ENCODE peak calls at places on chromosome 10, in nine cellular contexts. P is left ventricle myocardium inferior, C is IMR-90, L is Caco-2, N is WERI-Rb-1, M is HepG2, Z is uterus, V is foreskin fibroblast, O is GM12865. S is an unnamed sample.

GRCh38 chr10:116864436-116864835 is 15.1 kb downstream of the ENO4 start:
- DNase-seq in P (no peak), C (no peak), L (no peak), N (no peak), M (no peak), Z (no peak), V (no peak), O (no peak), S (no peak)

GRCh38 chr10:99540673-99541531 is 8.2 kb downstream of the NKX2-3 start:
- DNase-seq in P (no peak), C (no peak), L (peak), N (peak), M (no peak), Z (no peak), V (no peak), O (no peak), S (no peak)

GRCh38 chr10:76301950-76302349 is 870.5 kb downstream of the LRMDA start:
- DNase-seq in P (no peak), C (no peak), L (no peak), N (peak), M (peak), Z (no peak), V (no peak), O (no peak), S (no peak)

GRCh38 chr10:99612167-99612831 is 7.9 kb downstream of the SLC25A28 start:
- DNase-seq in P (no peak), C (peak), L (no peak), N (peak), M (peak), Z (peak), V (peak), O (peak), S (peak)

GRCh38 chr10:59965899-59966650 is 59.7 kb upstream of the CCDC6 start:
- DNase-seq in P (no peak), C (no peak), L (no peak), N (no peak), M (no peak), Z (no peak), V (no peak), O (no peak), S (no peak)

GRCh38 chr10:132282667-132283603 is 24.8 kb downstream of the STK32C start:
- DNase-seq in P (no peak), C (no peak), L (no peak), N (peak), M (no peak), Z (no peak), V (peak), O (no peak), S (no peak)

GRCh38 chr10:72087392-72087968 is 871 bp downstream of the SPOCK2 start:
- DNase-seq in P (no peak), C (no peak), L (no peak), N (no peak), M (no peak), Z (no peak), V (no peak), O (no peak), S (no peak)

GRCh38 chr10:91541481-91541880 is 91.4 kb downstream of the PPP1R3C start:
- DNase-seq in P (no peak), C (no peak), L (no peak), N (no peak), M (no peak), Z (no peak), V (peak), O (no peak), S (peak)

GRCh38 chr10:86363833-86364511 is 2.6 kb downstream of the GRID1 start:
- DNase-seq in P (no peak), C (no peak), L (peak), N (peak), M (no peak), Z (no peak), V (no peak), O (no peak), S (no peak)

GRCh38 chr10:119341236-119342016 is 134.1 kb downstream of the GRK5 start:
- DNase-seq in P (peak), C (peak), L (peak), N (no peak), M (peak), Z (peak), V (peak), O (peak), S (peak)

GRCh38 chr10:27746364-27747095 is 911 bp upstream of the MKX start:
- DNase-seq in P (no peak), C (no peak), L (no peak), N (no peak), M (no peak), Z (no peak), V (no peak), O (no peak), S (no peak)

GRCh38 chr10:33927347-33927746 is 592.9 kb upstream of the NRP1 start:
- DNase-seq in P (no peak), C (no peak), L (no peak), N (no peak), M (no peak), Z (no peak), V (no peak), O (no peak), S (no peak)

GRCh38 chr10:110774069-110775021 is 97.4 kb upstream of the PDCD4 start:
- DNase-seq in P (no peak), C (peak), L (no peak), N (no peak), M (peak), Z (no peak), V (peak), O (peak), S (peak)

GRCh38 chr10:96271017-96271815 is at the start of gene BLNK:
- DNase-seq in P (peak), C (peak), L (no peak), N (no peak), M (no peak), Z (peak), V (peak), O (peak), S (peak)

GRCh38 chr10:101140084-101140949 is 9.2 kb downstream of the TLX1 start:
- DNase-seq in P (no peak), C (no peak), L (no peak), N (no peak), M (no peak), Z (no peak), V (no peak), O (no peak), S (no peak)

GRCh38 chr10:58743466-58744115 is 230.9 kb downstream of the BICC1 start:
- DNase-seq in P (no peak), C (peak), L (no peak), N (no peak), M (no peak), Z (no peak), V (no peak), O (no peak), S (peak)

GRCh38 chr10:121608669-121609190 is 10.5 kb upstream of the FGFR2 start:
- DNase-seq in P (peak), C (no peak), L (peak), N (peak), M (peak), Z (no peak), V (peak), O (peak), S (no peak)

GRCh38 chr10:95445837-95446347 is 115.3 kb downstream of the SORBS1 start:
- DNase-seq in P (peak), C (peak), L (peak), N (peak), M (peak), Z (peak), V (peak), O (peak), S (peak)

GRCh38 chr10:80596391-80597257 is 58.9 kb downstream of the SH2D4B start:
- DNase-seq in P (no peak), C (peak), L (peak), N (peak), M (peak), Z (no peak), V (peak), O (peak), S (peak)

GRCh38 chr10:93081834-93082233 is 8.1 kb downstream of the CYP26A1 start:
- DNase-seq in P (no peak), C (peak), L (no peak), N (no peak), M (peak), Z (no peak), V (no peak), O (no peak), S (peak)

GRCh38 chr10:9147475-9147874 is 1093.0 kb downstream of the GATA3 start:
- DNase-seq in P (no peak), C (no peak), L (no peak), N (no peak), M (no peak), Z (no peak), V (no peak), O (no peak), S (no peak)

GRCh38 chr10:58438340-58438739 is 53.1 kb downstream of the TFAM start:
- DNase-seq in P (no peak), C (peak), L (no peak), N (no peak), M (no peak), Z (no peak), V (peak), O (no peak), S (peak)

GRCh38 chr10:78729366-78729765 is 339.4 kb upstream of the ZMIZ1 start:
- DNase-seq in P (no peak), C (no peak), L (no peak), N (no peak), M (no peak), Z (no peak), V (no peak), O (no peak), S (no peak)

GRCh38 chr10:11150255-11150731 is 132.6 kb downstream of the CELF2 start:
- DNase-seq in P (no peak), C (no peak), L (no peak), N (no peak), M (no peak), Z (no peak), V (no peak), O (peak), S (no peak)

GRCh38 chr10:75097666-75098285 is 13.7 kb upstream of the SAMD8 start:
- DNase-seq in P (no peak), C (peak), L (no peak), N (peak), M (peak), Z (no peak), V (peak), O (no peak), S (peak)

GRCh38 chr10:12533151-12533550 is 183.8 kb downstream of the CAMK1D start:
- DNase-seq in P (no peak), C (peak), L (no peak), N (no peak), M (no peak), Z (no peak), V (no peak), O (no peak), S (no peak)

GRCh38 chr10:126564297-126564888 is 106.1 kb downstream of the C10orf90 start:
- DNase-seq in P (no peak), C (no peak), L (no peak), N (no peak), M (no peak), Z (no peak), V (no peak), O (no peak), S (no peak)

GRCh38 chr10:29322918-29323317 is 34.0 kb downstream of the LYZL1 start:
- DNase-seq in P (no peak), C (no peak), L (no peak), N (no peak), M (no peak), Z (no peak), V (no peak), O (no peak), S (no peak)

GRCh38 chr10:60905580-60905979 is 38.4 kb downstream of the RHOBTB1 start:
- DNase-seq in P (peak), C (peak), L (no peak), N (no peak), M (no peak), Z (peak), V (peak), O (no peak), S (no peak)

GRCh38 chr10:109205929-109206585 is 717.3 kb downstream of the XPNPEP1 start:
- DNase-seq in P (no peak), C (peak), L (no peak), N (no peak), M (no peak), Z (no peak), V (peak), O (no peak), S (peak)

GRCh38 chr10:98748298-98748697 is 301.6 kb upstream of the HPS1 start:
- DNase-seq in P (no peak), C (peak), L (no peak), N (peak), M (peak), Z (no peak), V (peak), O (peak), S (peak)

DNA sequence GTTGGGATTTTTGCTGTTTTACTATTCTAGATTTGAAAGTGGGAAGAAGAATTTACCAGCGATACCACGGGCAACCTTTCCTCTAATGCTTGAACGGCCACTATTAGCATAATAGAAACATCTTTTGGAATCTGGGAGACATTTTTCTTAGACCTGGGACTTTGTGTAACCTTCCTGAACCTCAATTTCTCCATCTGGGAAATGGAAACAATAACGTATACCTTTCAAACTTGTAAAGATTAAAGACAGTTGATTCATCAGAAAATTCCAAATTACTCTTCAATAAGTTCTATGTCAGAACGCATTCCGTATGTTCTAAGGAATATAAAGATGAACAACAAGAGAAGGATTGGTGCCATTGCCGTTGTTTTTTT is 453 bp upstream of the RNLS start:
- DNase-seq in P (no peak), C (no peak), L (no peak), N (no peak), M (no peak), Z (no peak), V (no peak), O (no peak), S (no peak)
- H3K4me3 ChIP-seq in P (peak), C (peak), L (peak), N (no peak), M (no peak), Z (peak), V (peak), O (peak), S (peak)

DNA sequence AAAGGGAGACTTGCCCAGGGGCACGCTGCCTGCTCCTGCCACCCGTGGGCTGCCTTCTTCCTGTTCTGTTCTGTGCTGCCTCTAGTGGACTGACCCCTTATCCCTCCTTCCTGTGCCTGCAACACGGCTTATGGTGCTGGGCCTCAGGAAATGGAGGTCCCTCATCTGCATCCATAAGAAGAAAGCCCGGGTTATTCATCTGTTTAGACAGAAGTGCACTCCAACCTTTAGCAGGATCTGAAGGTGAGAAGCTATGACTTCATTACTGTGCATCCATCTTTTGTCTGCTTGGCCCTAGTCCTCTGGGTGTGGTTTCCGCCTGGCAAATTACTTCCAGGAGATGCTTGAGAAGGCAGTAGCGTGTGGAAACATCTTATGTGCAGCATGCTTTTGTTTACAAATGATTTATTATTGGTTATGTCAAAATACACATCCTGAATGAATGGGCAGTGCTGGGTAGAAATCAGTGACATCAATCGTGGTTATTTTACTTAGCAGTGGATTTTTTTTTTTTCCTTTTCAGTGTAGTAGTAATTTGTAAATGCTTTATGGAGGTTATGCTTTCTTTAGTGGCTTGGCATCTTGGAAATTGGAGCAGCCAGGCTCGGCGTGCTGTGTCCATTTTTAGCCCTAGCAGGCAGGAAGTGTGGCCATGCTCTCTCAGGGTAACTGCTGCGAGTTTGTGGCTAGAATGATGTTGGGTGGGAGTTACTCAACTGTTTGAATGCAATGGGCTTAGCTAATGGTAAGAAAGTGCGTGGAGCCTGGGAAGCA is 12.7 kb downstream of the PTPRE start:
- DNase-seq in P (no peak), C (peak), L (no peak), N (peak), M (no peak), Z (no peak), V (no peak), O (no peak), S (peak)
- TF ChIP-seq CTCF in P (peak), C (no peak), L (no peak), N (peak), M (no peak), Z (no peak), V (peak), O (no peak), S (peak)

GRCh38 chr10:85265121-85265520 is 936.7 kb downstream of the CCSER2 start:
- DNase-seq in P (no peak), C (no peak), L (no peak), N (no peak), M (no peak), Z (no peak), V (no peak), O (no peak), S (no peak)

GRCh38 chr10:85262992-85263391 is 934.6 kb downstream of the CCSER2 start:
- DNase-seq in P (no peak), C (no peak), L (no peak), N (no peak), M (no peak), Z (no peak), V (no peak), O (no peak), S (no peak)

GRCh38 chr10:85259908-85260307 is 931.5 kb downstream of the CCSER2 start:
- DNase-seq in P (no peak), C (no peak), L (no peak), N (no peak), M (no peak), Z (no peak), V (no peak), O (no peak), S (no peak)
- H3K4me3 ChIP-seq in P (no peak), C (no peak), L (no peak), N (no peak), M (no peak), Z (no peak), V (no peak), O (no peak), S (no peak)

DNA sequence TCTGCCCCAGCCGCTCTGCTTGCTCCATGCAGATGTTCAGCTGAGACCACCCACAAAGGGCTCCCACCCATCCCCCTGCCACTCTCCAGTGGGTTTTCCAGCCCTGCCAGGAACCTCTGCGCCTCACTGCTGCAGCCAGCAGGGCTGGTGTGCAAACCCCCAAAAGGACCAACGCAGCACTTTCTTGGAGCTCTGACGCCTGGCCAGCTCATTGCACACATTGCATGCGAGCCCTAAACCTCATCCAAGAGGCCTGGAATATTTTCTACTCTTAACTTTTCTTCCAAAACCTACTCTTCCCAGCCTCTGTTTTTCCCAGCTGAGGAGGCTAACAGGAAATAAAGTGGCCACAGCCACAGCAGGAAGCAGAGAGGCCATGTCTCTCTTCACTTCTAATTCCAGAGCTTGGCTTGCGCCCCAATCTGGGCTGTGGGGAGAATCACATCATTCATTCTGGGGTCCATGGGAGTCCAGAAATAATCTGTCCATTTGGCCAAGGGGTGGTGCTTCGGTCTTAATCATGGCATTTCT is 4.6 kb upstream of the FAM170B start:
- DNase-seq in P (peak), C (peak), L (no peak), N (no peak), M (no peak), Z (no peak), V (peak), O (no peak), S (peak)
- TF ChIP-seq CTCF in P (no peak), C (peak), L (no peak), N (no peak), M (no peak), Z (no peak), V (no peak), O (no peak), S (no peak)